ENCODE peak calls at places on chromosomes 3 and 15, in eight cellular contexts. W, E, T, A, H, K, D and M are unnamed samples.

GRCh38 chr3:33315826-33316225 is 38.6 kb downstream of the FBXL2 start:
- DNase-seq in W (no peak), E (no peak), T (no peak), A (peak), H (peak), K (no peak), D (no peak), M (no peak)

GRCh38 chr15:60809375-60809774 is 330.4 kb upstream of the ICE2 start:
- DNase-seq in W (no peak), E (no peak), T (no peak), A (no peak), H (no peak), K (no peak), D (no peak), M (no peak)

GRCh38 chr15:60124460-60125070 is 120.5 kb downstream of the FOXB1 start:
- DNase-seq in W (no peak), E (no peak), T (no peak), A (no peak), H (no peak), K (no peak), D (no peak), M (no peak)

GRCh38 chr15:41558400-41559238 is at the start of gene TYRO3:
- DNase-seq in W (peak), E (peak), T (peak), A (no peak), H (no peak), K (peak), D (no peak), M (no peak)

GRCh38 chr15:45123397-45123796 is 6.3 kb downstream of the DUOXA1 start:
- DNase-seq in W (no peak), E (no peak), T (no peak), A (no peak), H (no peak), K (no peak), D (no peak), M (no peak)

GRCh38 chr3:129469026-129469425 is 29.0 kb downstream of the IFT122 start:
- DNase-seq in W (peak), E (no peak), T (no peak), A (no peak), H (no peak), K (no peak), D (no peak), M (no peak)

GRCh38 chr3:47874913-47875312 is 72.0 kb downstream of the DHX30 start:
- DNase-seq in W (no peak), E (no peak), T (no peak), A (no peak), H (no peak), K (no peak), D (no peak), M (no peak)

GRCh38 chr3:36944641-36945270 is at the start of gene TRANK1:
- DNase-seq in W (peak), E (peak), T (peak), A (no peak), H (no peak), K (peak), D (no peak), M (no peak)

GRCh38 chr3:193078996-193079731 is 161.5 kb upstream of the MB21D2 start:
- DNase-seq in W (no peak), E (no peak), T (no peak), A (no peak), H (no peak), K (no peak), D (no peak), M (no peak)

GRCh38 chr3:99145031-99145430 is 243.5 kb upstream of the DCBLD2 start:
- DNase-seq in W (no peak), E (no peak), T (no peak), A (no peak), H (no peak), K (no peak), D (no peak), M (no peak)

GRCh38 chr15:98177950-98178848 is 217.7 kb downstream of the ARRDC4 start:
- DNase-seq in W (peak), E (peak), T (peak), A (peak), H (peak), K (peak), D (peak), M (peak)

GRCh38 chr3:188007897-188008296 is 146.1 kb upstream of the LPP start:
- DNase-seq in W (no peak), E (no peak), T (peak), A (no peak), H (no peak), K (no peak), D (no peak), M (no peak)

GRCh38 chr3:67602816-67603215 is 51.6 kb downstream of the SUCLG2 start:
- DNase-seq in W (no peak), E (no peak), T (peak), A (no peak), H (no peak), K (no peak), D (no peak), M (no peak)

GRCh38 chr15:65920121-65920520 is 50.8 kb downstream of the RAB11A start:
- DNase-seq in W (no peak), E (no peak), T (no peak), A (no peak), H (no peak), K (no peak), D (no peak), M (no peak)

GRCh38 chr15:35211240-35211952 is 126.3 kb upstream of the NANOGP8 start:
- DNase-seq in W (peak), E (no peak), T (no peak), A (no peak), H (no peak), K (no peak), D (no peak), M (no peak)

GRCh38 chr15:60214201-60214600 is 183.6 kb downstream of the ANXA2 start:
- DNase-seq in W (no peak), E (no peak), T (no peak), A (no peak), H (no peak), K (no peak), D (no peak), M (no peak)

GRCh38 chr15:43249699-43250203 is 17.0 kb downstream of the TGM5 start:
- DNase-seq in W (no peak), E (peak), T (peak), A (peak), H (peak), K (no peak), D (no peak), M (peak)

GRCh38 chr3:76403556-76403955 is 618.2 kb upstream of the ZNF717 start:
- DNase-seq in W (no peak), E (no peak), T (no peak), A (no peak), H (no peak), K (no peak), D (no peak), M (peak)

GRCh38 chr3:139309880-139310279 is 33.9 kb upstream of the MRPS22 start:
- DNase-seq in W (no peak), E (no peak), T (no peak), A (no peak), H (no peak), K (no peak), D (no peak), M (no peak)

GRCh38 chr3:127718916-127719290 is 46.2 kb downstream of the ABTB1 start:
- DNase-seq in W (no peak), E (no peak), T (no peak), A (no peak), H (no peak), K (no peak), D (no peak), M (no peak)

GRCh38 chr3:68057637-68058320 is 403.4 kb upstream of the SUCLG2 start:
- DNase-seq in W (no peak), E (no peak), T (no peak), A (no peak), H (no peak), K (peak), D (no peak), M (no peak)

GRCh38 chr3:23806322-23807160 is 786 bp downstream of the UBE2E1 start:
- DNase-seq in W (peak), E (no peak), T (no peak), A (no peak), H (no peak), K (no peak), D (no peak), M (no peak)

GRCh38 chr3:51379301-51379700 is 5.8 kb upstream of the MANF start:
- DNase-seq in W (no peak), E (no peak), T (peak), A (no peak), H (no peak), K (no peak), D (no peak), M (no peak)

GRCh38 chr3:131731709-131732108 is 228.9 kb upstream of the MRPL3 start:
- DNase-seq in W (no peak), E (no peak), T (no peak), A (no peak), H (no peak), K (no peak), D (no peak), M (no peak)

GRCh38 chr3:27462228-27462627 is 22.0 kb downstream of the SLC4A7 start:
- DNase-seq in W (no peak), E (no peak), T (no peak), A (no peak), H (no peak), K (no peak), D (no peak), M (no peak)

GRCh38 chr3:197368821-197369220 is 70.4 kb upstream of the DLG1 start:
- DNase-seq in W (no peak), E (no peak), T (no peak), A (no peak), H (no peak), K (no peak), D (no peak), M (no peak)

GRCh38 chr15:80503319-80503952 is 99.3 kb downstream of the ARNT2 start:
- DNase-seq in W (no peak), E (no peak), T (no peak), A (no peak), H (no peak), K (no peak), D (no peak), M (no peak)